ENCODE peak calls at places on chromosome 20, in eight cellular contexts. G is pancreas; E is NCI-H1694 treated with DMSO at 0.1 percent for 48 hours; D is kidney tubule cell; J is left ventricle myocardium inferior; N is amniotic epithelial cell; Z is kidney; P is stimulated activated CD4-positive, alpha-beta T cell treated with anti-CD3 and anti-CD28 coated beads, Interleukin-15, amount 100 ng/mL, for 24 hours. I is an unnamed sample.

GRCh38 chr20:4916991-4917881 is 84.1 kb downstream of the SLC23A2 start:
- DNase-seq in G (no peak), E (no peak), D (peak; percentile 39), J (no peak), N (peak; percentile 13), Z (no peak), P (no peak), I (no peak)

GRCh38 chr20:25863536-25864325 is 167.1 kb upstream of the ZNF337 start:
- DNase-seq in G (peak; percentile 71), E (no peak), D (peak; percentile 24), J (no peak), N (no peak), Z (peak; percentile 81), P (no peak), I (peak; percentile 98)

GRCh38 chr20:48581167-48581566 is 246.6 kb downstream of the PREX1 start:
- DNase-seq in G (no peak), E (no peak), D (no peak), J (no peak), N (no peak), Z (no peak), P (no peak), I (no peak)

GRCh38 chr20:4809707-4810106 is 88.0 kb downstream of the PRND start:
- DNase-seq in G (no peak), E (no peak), D (no peak), J (no peak), N (no peak), Z (peak; percentile 63), P (peak; percentile 35), I (peak; percentile 57)

GRCh38 chr20:35972445-35972844 is 4.1 kb downstream of the CNBD2 start:
- DNase-seq in G (no peak), E (peak; percentile 92), D (no peak), J (no peak), N (no peak), Z (no peak), P (no peak), I (no peak)

GRCh38 chr20:35474504-35474903 is 19.1 kb downstream of the CEP250 start:
- DNase-seq in G (no peak), E (no peak), D (no peak), J (no peak), N (no peak), Z (no peak), P (no peak), I (no peak)

GRCh38 chr20:17419459-17419858 is 111.7 kb downstream of the BFSP1 start:
- DNase-seq in G (no peak), E (no peak), D (no peak), J (no peak), N (no peak), Z (no peak), P (no peak), I (no peak)

GRCh38 chr20:2745060-2745910 is 52.7 kb downstream of the EBF4 start:
- DNase-seq in G (no peak), E (no peak), D (no peak), J (no peak), N (no peak), Z (no peak), P (no peak), I (no peak)

GRCh38 chr20:2297352-2297717 is 1.5 kb downstream of the TGM3 start:
- DNase-seq in G (no peak), E (no peak), D (peak; percentile 29), J (no peak), N (no peak), Z (no peak), P (no peak), I (peak; percentile 25)

GRCh38 chr20:64131406-64131805 is 24.0 kb upstream of the NPBWR2 start:
- DNase-seq in G (peak; percentile 27), E (no peak), D (peak; percentile 17), J (no peak), N (no peak), Z (peak; percentile 54), P (peak; percentile 16), I (peak; percentile 47)

GRCh38 chr20:20073851-20074252 is 21.5 kb downstream of the CFAP61 start:
- DNase-seq in G (no peak), E (peak; percentile 59), D (peak; percentile 49), J (no peak), N (no peak), Z (no peak), P (no peak), I (no peak)

GRCh38 chr20:46640536-46641311 is 10.5 kb downstream of the SLC13A3 start:
- DNase-seq in G (no peak), E (no peak), D (no peak), J (no peak), N (no peak), Z (no peak), P (no peak), I (no peak)

GRCh38 chr20:23050847-23051627 is 1.6 kb upstream of the THBD start:
- DNase-seq in G (no peak), E (no peak), D (peak; percentile 93), J (peak; percentile 87), N (peak; percentile 87), Z (peak; percentile 90), P (peak; percentile 42), I (peak; percentile 81)

GRCh38 chr20:12311102-12311865 is 393.6 kb downstream of the BTBD3 start:
- DNase-seq in G (no peak), E (no peak), D (no peak), J (no peak), N (no peak), Z (no peak), P (no peak), I (no peak)

GRCh38 chr20:50153500-50154377 is at the start of gene PEDS1:
- DNase-seq in G (peak; percentile 97), E (peak; percentile 60), D (peak; percentile 93), J (peak; percentile 94), N (peak; percentile 85), Z (peak; percentile 97), P (peak; percentile 90), I (peak; percentile 95)

GRCh38 chr20:45910670-45911485 is 1.1 kb downstream of the PLTP start:
- DNase-seq in G (peak; percentile 96), E (no peak), D (peak; percentile 97), J (peak; percentile 97), N (peak; percentile 100), Z (peak; percentile 99), P (peak; percentile 97), I (peak; percentile 97)

GRCh38 chr20:5719861-5720401 is 30.3 kb upstream of the SHLD1 start:
- DNase-seq in G (no peak), E (no peak), D (peak; percentile 63), J (no peak), N (peak; percentile 54), Z (no peak), P (no peak), I (no peak)

I was measured in chondrocyte.